ENCODE peak calls at places on chromosomes 4 and X, in four cellular contexts. A is H1, L is GM23248, T is tibial artery. E is an unnamed sample. For H3K4me1, the result is how much of the 10 kb centered on the place peaks cover.

GRCh38 chr4:22720091-22720490 is 27.4 kb downstream of the GBA3 start:
- DNase-seq in A (no peak), L (no peak), T (no peak), E (no peak)

GRCh38 chr4:6898763-6899162 is 10.9 kb upstream of the TBC1D14 start:
- DNase-seq in A (no peak), L (no peak), T (no peak), E (peak)

GRCh38 chr4:2368779-2369437 is 49.5 kb downstream of the ZFYVE28 start:
- DNase-seq in A (no peak), L (no peak), T (no peak), E (no peak)

GRCh38 chr4:109334596-109335105 is 32.2 kb upstream of the COL25A1 start:
- DNase-seq in A (no peak), L (no peak), T (no peak), E (no peak)

GRCh38 chrX:119570351-119570835 is 4.0 kb upstream of the UBE2A start:
- DNase-seq in A (no peak), L (no peak), T (no peak), E (no peak)

GRCh38 chrX:119249836-119250340 is 13.8 kb downstream of the PGRMC1 start:
- DNase-seq in A (no peak), L (peak), T (no peak), E (no peak)

GRCh38 chr4:6495736-6496135 is 23.3 kb upstream of the PPP2R2C start:
- DNase-seq in A (peak), L (no peak), T (no peak), E (no peak)

GRCh38 chrX:122517781-122518180 is 666.3 kb upstream of the GRIA3 start:
- DNase-seq in A (no peak), L (peak), T (no peak), E (no peak)

GRCh38 chrX:85906399-85906798 is 141.0 kb downstream of the CHM start:
- DNase-seq in A (no peak), L (no peak), T (no peak), E (no peak)

GRCh38 chrX:68421651-68422050 is 11.6 kb downstream of the OPHN1 start:
- DNase-seq in A (no peak), L (peak), T (no peak), E (no peak)

GRCh38 chrX:20547649-20548051 is 280.9 kb upstream of the RPS6KA3 start:
- DNase-seq in A (no peak), L (peak), T (peak), E (peak)

GRCh38 chr4:124262211-124263179 is 450.0 kb downstream of the ANKRD50 start:
- DNase-seq in A (peak), L (peak), T (peak), E (peak)

GRCh38 chrX:97200454-97200853 is 316.7 kb downstream of the RPA4 start:
- DNase-seq in A (peak), L (no peak), T (no peak), E (no peak)

GRCh38 chr4:8035371-8035780 is 95.7 kb upstream of the AFAP1 start:
- DNase-seq in A (no peak), L (no peak), T (no peak), E (no peak)

GRCh38 chrX:135513140-135513535 is 7.3 kb upstream of the INTS6L start:
- DNase-seq in A (no peak), L (no peak), T (no peak), E (no peak)

GRCh38 chr4:1600211-1600780 is 83.8 kb downstream of the FAM53A start:
- DNase-seq in A (no peak), L (no peak), T (no peak), E (no peak)

GRCh38 chrX:121307441-121307840 is 260.0 kb downstream of the GLUD2 start:
- DNase-seq in A (no peak), L (peak), T (no peak), E (no peak)

GRCh38 chrX:104329731-104330130 is 75.0 kb upstream of the ESX1 start:
- DNase-seq in A (no peak), L (no peak), T (no peak), E (no peak)
- H3K27ac ChIP-seq in A (no peak), L (peak), T (no peak), E (no peak)

DNA sequence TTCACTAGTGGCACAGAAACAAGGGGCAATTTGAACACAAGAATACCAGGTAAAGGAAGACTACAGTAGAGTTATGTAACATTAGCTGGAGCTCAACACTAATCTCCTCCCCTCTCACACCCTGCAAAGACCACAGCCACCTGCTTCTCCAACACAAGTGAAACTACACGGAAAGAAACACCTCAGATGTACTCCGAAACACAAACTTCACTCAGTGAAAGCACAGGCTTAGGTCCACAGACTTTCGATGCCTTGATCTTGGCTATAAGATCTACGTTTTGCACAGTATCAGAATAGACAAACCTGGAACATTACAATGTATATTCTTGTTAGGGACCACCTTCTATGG is 7.6 kb downstream of the ACSL1 start:
- DNase-seq in A (no peak), L (no peak), T (no peak), E (no peak)
- H3K4me1 ChIP-seq in A (under half), L (under half), T (under half), E (under half)

GRCh38 chr4:80446664-80447063 is 111.1 kb downstream of the CFAP299 start:
- DNase-seq in A (no peak), L (peak), T (no peak), E (no peak)

GRCh38 chr4:80452055-80452454 is 116.5 kb downstream of the CFAP299 start:
- DNase-seq in A (no peak), L (no peak), T (no peak), E (no peak)

GRCh38 chr4:80447493-80447892 is 112.0 kb downstream of the CFAP299 start:
- DNase-seq in A (no peak), L (no peak), T (no peak), E (no peak)

GRCh38 chr4:80448056-80448455 is 112.5 kb downstream of the CFAP299 start:
- DNase-seq in A (no peak), L (peak), T (no peak), E (no peak)

DNA sequence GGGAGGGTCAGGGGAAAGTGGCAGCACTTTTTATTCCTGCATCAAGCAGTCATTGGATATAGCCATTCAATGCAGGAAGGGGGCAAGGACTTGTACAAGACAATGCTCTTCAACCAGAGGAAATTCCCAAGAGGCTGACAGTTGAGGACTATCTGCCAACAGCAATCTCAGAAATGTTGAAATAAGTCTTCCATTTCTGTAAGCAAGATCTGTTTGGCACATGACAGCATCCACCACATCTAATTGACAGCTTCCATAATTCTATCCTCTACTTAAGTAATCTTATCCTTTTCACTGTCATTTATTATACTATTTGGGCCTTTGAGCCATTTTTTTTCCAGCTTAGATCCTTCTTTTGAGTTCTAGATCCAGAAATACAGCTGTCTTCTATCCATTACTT is 110.7 kb downstream of the CFAP299 start:
- DNase-seq in A (no peak), L (peak), T (no peak), E (no peak)
- H3K27ac ChIP-seq in A (no peak), L (peak), T (no peak), E (no peak)

DNA sequence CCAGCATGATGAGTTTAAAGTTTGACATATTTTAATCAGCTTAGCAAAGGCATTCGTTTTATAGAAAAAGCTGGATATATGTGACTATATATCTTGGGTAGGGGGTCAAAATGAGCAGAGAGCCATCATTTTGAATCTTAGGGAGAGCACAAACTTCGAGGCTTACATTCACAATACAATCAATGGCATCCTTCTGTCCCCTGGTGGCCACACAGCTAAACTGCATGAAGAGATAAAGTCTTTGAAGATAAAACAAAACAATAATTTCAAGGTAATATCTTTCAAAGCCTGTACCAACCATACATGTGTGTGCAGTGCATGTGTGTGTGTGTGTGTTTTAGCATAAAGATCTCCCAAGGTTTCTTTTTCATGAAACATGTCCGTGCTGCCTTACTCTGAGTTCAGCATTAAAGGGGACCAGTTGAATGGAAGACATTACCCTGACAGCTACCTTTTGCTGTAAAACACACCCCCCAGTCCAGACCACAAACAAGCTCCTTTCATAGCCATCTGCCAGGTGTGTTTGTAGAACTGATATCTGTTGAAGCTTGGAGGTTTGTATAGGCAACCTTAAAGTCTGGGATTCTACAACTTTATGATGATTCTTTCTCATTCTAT is 22.0 kb downstream of the DYNLT3 start:
- DNase-seq in A (peak), L (peak), T (peak), E (peak)
- H3K4me1 ChIP-seq in A (under half), L (under half), T (under half), E (under half)

DNA sequence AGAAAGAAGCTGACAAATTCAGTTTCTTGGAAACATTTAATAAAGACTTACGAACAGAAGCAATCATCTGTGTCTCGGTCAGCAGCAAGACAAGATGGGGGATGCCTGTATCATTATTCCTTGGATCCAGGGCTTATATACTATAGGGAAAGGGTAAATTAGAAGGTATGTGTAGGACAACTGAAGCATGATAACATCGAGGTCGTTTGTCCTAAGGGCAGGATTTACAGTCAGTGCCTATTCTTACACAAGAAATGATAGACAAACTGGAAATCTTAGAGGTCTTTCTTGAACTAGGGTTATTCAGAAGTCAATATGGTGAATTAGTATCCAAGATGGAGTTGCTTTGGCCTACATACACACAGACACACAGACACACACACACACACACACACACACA is 553.0 kb downstream of the STPG2 start:
- DNase-seq in A (no peak), L (no peak), T (no peak), E (no peak)
- H3K27ac ChIP-seq in A (no peak), L (no peak), T (no peak), E (no peak)

GRCh38 chr4:125319311-125319710 is 4.6 kb downstream of the FAT4 start:
- DNase-seq in A (no peak), L (peak), T (no peak), E (no peak)
- H3K4me1 ChIP-seq in A (under half), L (half or more), T (under half), E (under half)

DNA sequence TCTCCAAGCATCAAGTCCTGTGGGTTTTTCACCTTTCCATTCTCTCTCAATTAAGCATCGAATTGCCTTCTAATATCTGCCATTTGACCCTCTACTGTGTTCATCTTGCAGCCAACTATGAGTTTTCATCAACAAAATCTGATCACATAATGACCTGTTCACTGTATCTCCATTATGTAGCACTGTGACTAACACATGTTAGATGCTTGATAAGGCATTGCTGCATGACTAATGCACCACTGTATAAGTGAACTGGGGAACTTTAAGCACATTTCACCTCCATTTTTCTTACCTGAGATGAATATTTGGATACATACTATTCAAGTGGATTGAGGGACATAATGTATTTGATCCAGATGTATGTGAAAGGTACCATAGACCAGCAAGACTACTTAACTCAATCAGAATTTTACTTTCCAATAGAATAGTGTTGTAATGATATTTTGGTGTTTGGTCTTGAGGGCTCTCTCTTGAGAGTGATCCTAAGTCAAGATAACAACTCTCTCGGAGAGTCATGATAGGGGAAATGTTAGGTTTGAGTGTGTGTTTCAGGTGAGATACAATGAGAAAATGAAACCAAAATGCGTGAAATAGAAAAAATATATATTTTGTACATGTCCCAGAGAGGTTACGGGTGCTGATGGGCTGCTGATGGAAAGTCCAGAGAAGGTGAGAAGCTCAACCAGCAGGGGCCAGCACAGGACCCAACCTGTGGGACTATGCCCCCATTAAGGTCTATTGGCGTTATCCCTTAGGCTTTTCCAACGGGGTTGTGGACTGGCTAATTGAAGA is 60.2 kb upstream of the HS3ST1 start:
- DNase-seq in A (no peak), L (no peak), T (no peak), E (no peak)
- H3K27ac ChIP-seq in A (no peak), L (no peak), T (no peak), E (no peak)

DNA sequence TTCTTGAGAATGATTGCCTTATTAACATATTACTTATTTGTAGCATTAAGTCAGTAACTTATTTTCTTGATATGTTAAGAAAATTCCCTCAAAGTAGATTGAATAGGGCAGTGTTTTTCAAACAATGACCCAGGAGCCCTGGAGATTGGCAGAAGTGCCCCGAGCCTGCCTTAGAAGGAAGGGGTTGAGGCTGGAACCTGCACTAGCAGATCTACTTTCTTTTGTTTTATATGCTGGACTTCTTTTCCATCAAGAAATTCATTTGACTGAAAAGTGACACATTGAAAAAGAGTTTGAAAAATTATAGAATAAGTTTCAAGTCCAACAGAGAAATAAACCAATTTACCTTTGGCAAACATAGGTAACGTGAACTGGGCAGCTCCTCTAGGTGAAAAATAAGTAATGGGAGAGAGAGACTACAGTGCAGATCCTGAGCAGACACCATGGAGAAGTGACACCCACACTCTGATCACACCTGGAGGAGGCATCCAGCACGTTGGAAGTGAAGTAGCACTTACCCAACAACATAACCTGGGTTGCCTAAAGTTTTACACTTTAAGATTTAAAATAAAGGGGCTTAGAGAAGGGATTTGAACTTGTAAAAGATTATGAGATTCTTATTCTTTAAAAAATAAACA is 18.6 kb downstream of the ARSJ start:
- DNase-seq in A (no peak), L (no peak), T (no peak), E (no peak)
- H3K4me1 ChIP-seq in A (under half), L (under half), T (under half), E (under half)

GRCh38 chrX:31098081-31098480 is 26.2 kb upstream of the FTHL17 start:
- DNase-seq in A (no peak), L (no peak), T (no peak), E (no peak)

GRCh38 chrX:31091819-31092218 is 20.0 kb upstream of the FTHL17 start:
- DNase-seq in A (no peak), L (no peak), T (no peak), E (no peak)

GRCh38 chrX:31093639-31093975 is 21.8 kb upstream of the FTHL17 start:
- DNase-seq in A (no peak), L (no peak), T (no peak), E (no peak)

GRCh38 chrX:31092970-31093638 is 21.3 kb upstream of the FTHL17 start:
- DNase-seq in A (no peak), L (no peak), T (no peak), E (no peak)

GRCh38 chrX:31092476-31092875 is 20.6 kb upstream of the FTHL17 start:
- DNase-seq in A (no peak), L (no peak), T (no peak), E (no peak)
- H3K27ac ChIP-seq in A (no peak), L (no peak), T (no peak), E (no peak)

E was measured in transverse colon.